ENCODE peak calls at places on chromosomes 1 and 21, in nine cellular contexts. H is MM.1S, R is GM23338, C is epithelial cell of esophagus, B is Panc1, X is body of pancreas, U is neural crest cell, A is HCT116, M is colonic mucosa. K is an unnamed sample.

GRCh38 chr21:25462517-25462971 is 144.7 kb downstream of the MRPL39 start:
- DNase-seq in H (no peak), R (no peak), C (no peak), B (no peak), X (no peak), U (no peak), A (no peak), M (no peak), K (no peak)

GRCh38 chr21:29293495-29293894 is 5.2 kb upstream of the BACH1 start:
- DNase-seq in H (no peak), R (no peak), C (no peak), B (no peak), X (no peak), U (no peak), A (no peak), M (no peak), K (no peak)

GRCh38 chr1:212021563-212021962 is 13.8 kb downstream of the INTS7 start:
- DNase-seq in H (no peak), R (peak), C (no peak), B (no peak), X (no peak), U (no peak), A (no peak), M (no peak), K (no peak)

GRCh38 chr1:175514309-175515001 is 228.9 kb downstream of the TNR start:
- DNase-seq in H (no peak), R (no peak), C (no peak), B (no peak), X (no peak), U (no peak), A (no peak), M (no peak), K (peak)

GRCh38 chr1:147723691-147724323 is 36.6 kb downstream of the GJA5 start:
- DNase-seq in H (peak), R (peak), C (peak), B (no peak), X (peak), U (peak), A (peak), M (peak), K (peak)

GRCh38 chr1:44934786-44935185 is 51.6 kb downstream of the EIF2B3 start:
- DNase-seq in H (no peak), R (no peak), C (no peak), B (no peak), X (no peak), U (no peak), A (no peak), M (no peak), K (no peak)

GRCh38 chr1:44380666-44381177 is 24.3 kb upstream of the RNF220 start:
- DNase-seq in H (no peak), R (no peak), C (no peak), B (no peak), X (no peak), U (no peak), A (no peak), M (no peak), K (no peak)

GRCh38 chr1:204760350-204761134 is 75.0 kb upstream of the LRRN2 start:
- DNase-seq in H (no peak), R (no peak), C (peak), B (no peak), X (no peak), U (no peak), A (no peak), M (no peak), K (no peak)

GRCh38 chr1:12657060-12657866 is 13.4 kb downstream of the AADACL4 start:
- DNase-seq in H (no peak), R (no peak), C (no peak), B (no peak), X (no peak), U (no peak), A (no peak), M (no peak), K (no peak)

GRCh38 chr1:26922201-26922729 is 722 bp downstream of the NUDC start:
- DNase-seq in H (peak), R (peak), C (peak), B (no peak), X (no peak), U (no peak), A (no peak), M (no peak), K (no peak)

GRCh38 chr1:51299185-51299584 is 31.2 kb downstream of the TTC39A start:
- DNase-seq in H (no peak), R (no peak), C (no peak), B (no peak), X (no peak), U (no peak), A (no peak), M (no peak), K (no peak)

GRCh38 chr1:168083456-168084325 is 53.0 kb downstream of the GPR161 start:
- DNase-seq in H (peak), R (no peak), C (no peak), B (no peak), X (no peak), U (no peak), A (no peak), M (no peak), K (no peak)

GRCh38 chr1:241325441-241325840 is 31.6 kb downstream of the RGS7 start:
- DNase-seq in H (no peak), R (no peak), C (no peak), B (no peak), X (no peak), U (no peak), A (no peak), M (no peak), K (no peak)

GRCh38 chr1:229863651-229864545 is 203.1 kb upstream of the GALNT2 start:
- DNase-seq in H (no peak), R (no peak), C (no peak), B (no peak), X (no peak), U (no peak), A (no peak), M (no peak), K (peak)

GRCh38 chr1:21783679-21784603 is 992 bp upstream of the USP48 start:
- DNase-seq in H (no peak), R (peak), C (no peak), B (peak), X (peak), U (no peak), A (no peak), M (peak), K (peak)

GRCh38 chr1:198121058-198121829 is 35.6 kb upstream of the NEK7 start:
- DNase-seq in H (no peak), R (no peak), C (peak), B (no peak), X (no peak), U (no peak), A (peak), M (no peak), K (no peak)

GRCh38 chr21:45514311-45515021 is 27.8 kb downstream of the SLC19A1 start:
- DNase-seq in H (no peak), R (no peak), C (no peak), B (no peak), X (no peak), U (no peak), A (no peak), M (no peak), K (no peak)

GRCh38 chr1:235018161-235018560 is 110.5 kb downstream of the TOMM20 start:
- DNase-seq in H (no peak), R (no peak), C (peak), B (no peak), X (no peak), U (no peak), A (peak), M (no peak), K (no peak)

GRCh38 chr1:157119008-157119407 is 19.2 kb downstream of the ETV3 start:
- DNase-seq in H (no peak), R (no peak), C (no peak), B (no peak), X (no peak), U (no peak), A (no peak), M (no peak), K (no peak)

GRCh38 chr1:52603680-52604501 is 1.7 kb downstream of the GPX7 start:
- DNase-seq in H (no peak), R (no peak), C (peak), B (no peak), X (no peak), U (no peak), A (no peak), M (no peak), K (no peak)

GRCh38 chr1:115211071-115211745 is 121.9 kb upstream of the TSPAN2 start:
- DNase-seq in H (no peak), R (no peak), C (no peak), B (no peak), X (peak), U (no peak), A (no peak), M (no peak), K (no peak)

GRCh38 chr1:60591583-60591982 is 490.8 kb upstream of the NFIA start:
- DNase-seq in H (no peak), R (no peak), C (no peak), B (no peak), X (no peak), U (no peak), A (no peak), M (no peak), K (no peak)

GRCh38 chr1:60600532-60600931 is 481.8 kb upstream of the NFIA start:
- DNase-seq in H (no peak), R (no peak), C (no peak), B (no peak), X (no peak), U (no peak), A (no peak), M (no peak), K (no peak)

GRCh38 chr1:60598055-60598910 is 484.1 kb upstream of the NFIA start:
- DNase-seq in H (no peak), R (no peak), C (no peak), B (no peak), X (no peak), U (no peak), A (no peak), M (no peak), K (no peak)

DNA sequence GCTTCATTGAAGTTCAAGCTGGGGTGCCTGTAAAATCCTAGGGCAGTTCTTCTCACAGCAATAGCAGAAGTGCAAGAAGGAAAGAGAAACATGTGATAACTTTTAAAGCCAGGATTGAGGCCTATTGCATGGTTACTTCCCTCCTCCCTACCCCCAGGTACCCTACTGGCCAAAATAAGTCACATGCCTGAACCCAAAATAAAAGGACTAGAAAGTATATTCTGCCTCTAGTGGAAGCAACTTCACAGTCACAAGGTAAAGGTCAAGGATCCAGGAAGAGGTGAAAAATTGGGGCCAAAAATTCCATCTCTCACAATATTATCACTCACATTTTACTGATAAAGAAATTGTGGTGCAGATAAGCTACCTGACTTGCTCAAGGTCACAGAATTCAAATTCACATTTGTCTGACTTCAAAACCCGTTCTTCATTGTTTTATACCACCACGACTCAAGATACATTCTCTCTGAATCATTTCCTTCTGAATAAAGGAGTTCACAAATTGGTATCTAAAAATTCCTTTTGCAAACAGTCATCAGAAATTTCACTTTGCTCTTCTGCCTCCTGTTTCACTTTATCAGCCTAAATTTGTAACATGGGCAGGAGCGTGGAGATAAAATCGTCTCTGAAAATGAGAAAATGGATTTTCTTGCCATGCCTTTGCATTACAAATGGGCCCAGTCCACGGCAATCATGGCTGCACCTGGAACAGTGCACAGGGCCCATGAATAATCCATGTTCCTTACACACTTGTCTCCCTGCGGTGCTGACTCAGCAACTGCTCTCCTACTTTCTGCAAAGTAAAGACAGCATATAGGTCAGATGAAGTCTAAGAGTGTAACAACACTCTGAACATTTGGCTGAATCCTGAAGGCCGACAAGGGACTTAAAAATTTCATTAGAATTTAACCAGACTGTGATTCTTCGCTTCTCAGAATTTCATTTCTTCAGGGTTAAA is 485.3 kb upstream of the NFIA start:
- DNase-seq in H (no peak), R (no peak), C (peak), B (no peak), X (no peak), U (no peak), A (no peak), M (no peak), K (no peak)
- TF ChIP-seq CTCF in H (no peak), R (no peak), C (no peak), B (no peak), X (no peak), U (no peak), A (no peak), M (no peak), K (no peak)

DNA sequence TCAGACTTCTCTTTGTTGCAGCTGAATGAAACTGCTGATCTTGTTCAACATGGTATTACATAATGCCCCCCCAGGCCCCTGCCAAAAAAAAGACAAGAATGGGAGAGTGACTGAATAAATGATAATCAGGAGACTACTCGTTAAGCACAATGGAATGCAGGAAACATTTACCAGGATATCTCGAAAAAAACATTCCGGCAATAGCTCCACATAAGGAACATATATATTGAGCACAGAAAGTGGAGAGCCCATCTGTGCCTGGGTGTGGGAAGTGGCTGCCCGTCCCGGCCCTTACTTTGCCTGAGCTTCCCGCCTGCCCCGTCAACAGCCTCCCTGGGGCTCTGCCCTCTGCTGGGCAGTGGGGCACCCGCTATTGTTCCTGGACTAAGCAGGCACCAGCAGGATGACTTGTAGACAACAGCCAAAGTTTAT is 13.4 kb downstream of the TRIM11 start:
- DNase-seq in H (no peak), R (peak), C (peak), B (no peak), X (peak), U (no peak), A (no peak), M (no peak), K (no peak)
- TF ChIP-seq CTCF in H (peak), R (peak), C (peak), B (peak), X (peak), U (peak), A (peak), M (peak), K (no peak)

GRCh38 chr1:24392604-24392946 is 21.0 kb downstream of the STPG1 start:
- DNase-seq in H (no peak), R (no peak), C (no peak), B (no peak), X (no peak), U (no peak), A (no peak), M (no peak), K (no peak)
- TF ChIP-seq CTCF in H (peak), R (no peak), C (no peak), B (peak), X (no peak), U (no peak), A (no peak), M (peak), K (peak)

GRCh38 chr1:155126494-155127104 is 1.1 kb upstream of the EFNA1 start:
- DNase-seq in H (no peak), R (peak), C (peak), B (no peak), X (peak), U (peak), A (no peak), M (peak), K (peak)

GRCh38 chr1:155125946-155126493 is 1.7 kb upstream of the EFNA1 start:
- DNase-seq in H (no peak), R (peak), C (peak), B (no peak), X (peak), U (peak), A (no peak), M (peak), K (peak)

GRCh38 chr1:155128469-155128754 is 736 bp downstream of the EFNA1 start:
- DNase-seq in H (no peak), R (no peak), C (no peak), B (no peak), X (no peak), U (no peak), A (no peak), M (no peak), K (no peak)

GRCh38 chr1:155127672-155128468 is at the start of gene EFNA1:
- DNase-seq in H (peak), R (peak), C (peak), B (no peak), X (peak), U (peak), A (no peak), M (peak), K (peak)

GRCh38 chr1:155127105-155127671 is 488 bp upstream of the EFNA1 start:
- DNase-seq in H (no peak), R (peak), C (peak), B (no peak), X (peak), U (peak), A (no peak), M (peak), K (peak)
- TF ChIP-seq CTCF in H (no peak), R (no peak), C (no peak), B (no peak), X (no peak), U (no peak), A (no peak), M (no peak), K (no peak)

DNA sequence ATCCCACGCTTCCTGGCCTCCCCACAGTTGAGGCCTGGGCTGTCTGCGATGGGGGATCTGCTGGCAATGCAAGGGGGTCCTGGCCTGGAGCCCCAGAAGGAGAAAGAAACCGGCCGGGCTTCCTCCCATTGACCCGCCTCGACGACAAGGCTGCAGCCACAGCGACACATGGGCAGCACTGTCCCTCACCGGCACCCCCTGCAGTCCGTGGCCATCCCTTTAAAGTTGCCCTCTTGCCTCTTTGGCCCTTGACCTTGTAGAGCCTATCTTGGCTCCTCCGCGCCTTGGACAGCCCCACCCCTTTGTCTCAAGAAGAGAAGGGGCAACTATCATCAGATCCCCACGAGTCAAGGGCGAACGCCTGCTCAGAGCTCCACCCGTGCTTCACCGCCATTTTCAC is 106.0 kb downstream of the CASZ1 start:
- DNase-seq in H (no peak), R (no peak), C (no peak), B (no peak), X (no peak), U (no peak), A (no peak), M (no peak), K (no peak)
- TF ChIP-seq CTCF in H (peak), R (peak), C (no peak), B (no peak), X (no peak), U (no peak), A (no peak), M (no peak), K (no peak)

DNA sequence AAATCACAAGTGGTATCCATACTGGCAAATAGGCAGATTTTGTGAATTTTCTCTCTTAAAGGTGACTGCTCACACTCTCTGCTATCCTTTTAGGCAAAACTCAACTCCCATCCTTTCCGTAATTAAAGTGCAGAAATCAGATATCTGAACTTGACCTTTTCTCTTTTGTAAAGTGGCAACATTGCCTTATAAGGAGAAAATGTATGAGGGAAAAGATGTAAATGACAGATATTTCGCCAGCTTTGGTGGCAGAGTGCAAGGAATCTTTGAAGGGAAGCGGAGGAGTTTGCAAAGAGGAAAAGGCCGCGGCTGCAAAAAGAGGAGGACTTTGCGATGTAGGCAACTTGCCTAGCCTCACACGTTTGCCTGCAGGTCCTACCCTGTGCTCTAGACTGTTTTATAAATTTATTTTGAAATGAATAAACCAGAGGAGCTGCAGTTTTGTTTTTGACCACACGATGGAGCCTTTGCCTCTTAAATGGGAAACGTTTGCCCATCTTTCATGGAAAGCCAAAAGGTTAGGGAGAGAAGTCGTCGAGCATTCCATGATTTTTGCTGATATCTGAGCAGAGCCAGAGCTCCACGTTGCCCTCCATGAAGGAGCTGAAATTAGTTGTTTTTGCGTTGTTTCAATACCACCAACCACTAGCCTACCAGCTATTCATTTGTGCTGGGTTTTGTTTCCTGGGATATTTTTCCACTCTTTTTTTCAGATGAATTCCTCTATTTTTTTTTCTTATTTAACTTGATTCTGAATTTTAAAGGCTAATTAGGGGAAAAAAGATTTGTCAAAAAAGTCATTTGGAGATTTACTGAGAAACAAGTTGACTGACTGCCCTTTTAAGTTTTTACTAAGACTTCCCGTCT is 242.3 kb downstream of the LMX1A start:
- DNase-seq in H (peak), R (peak), C (peak), B (peak), X (peak), U (peak), A (peak), M (peak), K (peak)
- TF ChIP-seq CTCF in H (peak), R (peak), C (peak), B (peak), X (peak), U (peak), A (peak), M (peak), K (peak)

GRCh38 chr1:173430707-173431662 is 46.1 kb upstream of the PRDX6 start:
- DNase-seq in H (peak), R (peak), C (peak), B (peak), X (peak), U (peak), A (peak), M (peak), K (peak)
- TF ChIP-seq CTCF in H (peak), R (peak), C (peak), B (peak), X (peak), U (peak), A (peak), M (peak), K (peak)